ENCODE peak calls at places on chromosomes 4 and X, in nine cellular contexts. F is type B pancreatic cell; V is AG10803; W is neuronal stem cell; Q is stimulated activated naive B cell treated with anti-CD40 and anti-IgM and Interleukin-4, amounts not matched to agents 10 μg/mL and 1 μg/mL and 100 μg/mL, for 72 hours; R is lung; C is GM04504; P is immature natural killer cell; D is activated CD4-positive, alpha-beta T cell treated with anti-CD3 and anti-CD28 coated beads for 4 hours. J is an unnamed sample.

GRCh38 chr4:80138556-80139538 is 58.5 kb upstream of the PRDM8 start:
- DNase-seq in F (no peak), C (peak), W (no peak), Q (no peak), V (peak), D (peak), R (no peak), P (peak), J (no peak)

GRCh38 chrX:11703855-11704254 is 38.1 kb upstream of the ARHGAP6 start:
- DNase-seq in V (no peak), Q (no peak), F (no peak), R (no peak), W (no peak), D (no peak), C (no peak), P (no peak), J (no peak)

GRCh38 chr4:153655928-153656327 is 28.2 kb upstream of the TLR2 start:
- DNase-seq in F (no peak), Q (no peak), D (no peak), V (peak), W (no peak), R (peak), P (no peak), C (no peak), J (no peak)

GRCh38 chrX:67604979-67605703 is 61.3 kb downstream of the AR start:
- DNase-seq in Q (no peak), V (peak), D (no peak), R (no peak), W (no peak), F (no peak), P (no peak), C (peak), J (peak)

GRCh38 chr4:95528388-95528787 is 20.4 kb downstream of the UNC5C start:
- DNase-seq in D (no peak), C (no peak), V (no peak), W (no peak), R (no peak), F (no peak), P (no peak), Q (no peak), J (no peak)

GRCh38 chr4:28014469-28014868 is 1153.8 kb downstream of the STIM2 start:
- DNase-seq in Q (no peak), V (no peak), P (no peak), R (no peak), W (no peak), C (no peak), F (no peak), D (no peak), J (no peak)

GRCh38 chr4:35342833-35343232 is 901.5 kb downstream of the ARAP2 start:
- DNase-seq in F (no peak), R (no peak), Q (no peak), W (no peak), V (no peak), C (no peak), P (no peak), D (no peak), J (no peak)

GRCh38 chr4:89703831-89704230 is 133.1 kb downstream of the SNCA start:
- DNase-seq in V (no peak), F (no peak), C (no peak), R (no peak), W (no peak), P (no peak), Q (no peak), D (no peak), J (no peak)

J was measured in HAP-1.